ENCODE peak calls at places on chromosomes 12 and 14, in six cellular contexts. P is neuronal stem cell; A is GM23338; D is ascending aorta; B is right atrium auricular region; T is CD8-positive, alpha-beta memory T cell. U is an unnamed sample.

GRCh38 chr12:93379432-93380308 is 1.9 kb downstream of the NUDT4 start:
- DNase-seq in P (no peak), A (no peak), D (no peak), B (peak; percentile 40), T (no peak), U (no peak)

GRCh38 chr14:45610303-45610702 is 357.3 kb upstream of the MIS18BP1 start:
- DNase-seq in P (peak; percentile 17), A (peak; percentile 21), D (no peak), B (no peak), T (no peak), U (no peak)

GRCh38 chr12:2804390-2805145 is 7.9 kb upstream of the ITFG2 start:
- DNase-seq in P (no peak), A (no peak), D (no peak), B (peak; percentile 64), T (no peak), U (no peak)

GRCh38 chr14:22977684-22978486 is 4.5 kb downstream of the AJUBA start:
- DNase-seq in P (peak; percentile 93), A (peak; percentile 96), D (no peak), B (no peak), T (no peak), U (no peak)

GRCh38 chr12:389138-390096 is at the start of gene KDM5A:
- DNase-seq in P (peak; percentile 96), A (peak; percentile 97), D (peak; percentile 28), B (peak; percentile 94), T (peak; percentile 94), U (no peak)

GRCh38 chr14:72710212-72710611 is 183.7 kb downstream of the DPF3 start:
- DNase-seq in P (no peak), A (no peak), D (no peak), B (no peak), T (no peak), U (no peak)

GRCh38 chr14:72776701-72777255 is 117.1 kb downstream of the DPF3 start:
- DNase-seq in P (no peak), A (no peak), D (no peak), B (peak; percentile 28), T (no peak), U (no peak)

GRCh38 chr12:33581613-33582122 is 142.0 kb upstream of the SYT10 start:
- DNase-seq in P (no peak), A (no peak), D (no peak), B (no peak), T (no peak), U (no peak)

GRCh38 chr14:69712217-69712565 is 54.8 kb upstream of the SRSF5 start:
- DNase-seq in P (no peak), A (no peak), D (no peak), B (no peak), T (no peak), U (no peak)

GRCh38 chr14:24849471-24849870 is 200.5 kb downstream of the STXBP6 start:
- DNase-seq in P (no peak), A (no peak), D (no peak), B (no peak), T (no peak), U (no peak)

GRCh38 chr12:105562727-105563072 is 232.2 kb downstream of the C12orf75 start:
- DNase-seq in P (no peak), A (no peak), D (no peak), B (no peak), T (no peak), U (no peak)

GRCh38 chr14:35123388-35123703 is 994 bp downstream of the PRORP start:
- DNase-seq in P (no peak), A (no peak), D (no peak), B (no peak), T (no peak), U (no peak)

GRCh38 chr14:64502476-64503183 is 1.0 kb downstream of the ZBTB25 start:
- DNase-seq in P (no peak), A (peak; percentile 50), D (no peak), B (no peak), T (peak; percentile 52), U (no peak)

GRCh38 chr14:98721061-98721460 is 550.9 kb downstream of the BCL11B start:
- DNase-seq in P (no peak), A (no peak), D (no peak), B (no peak), T (no peak), U (no peak)

GRCh38 chr14:65297744-65298143 is 114.8 kb upstream of the FUT8 start:
- DNase-seq in P (no peak), A (no peak), D (no peak), B (no peak), T (no peak), U (no peak)

GRCh38 chr12:53345486-53346195 is 9.5 kb upstream of the SP7 start:
- DNase-seq in P (no peak), A (peak; percentile 63), D (no peak), B (no peak), T (no peak), U (no peak)

GRCh38 chr14:35712466-35712865 is 96.6 kb downstream of the RALGAPA1 start:
- DNase-seq in P (no peak), A (no peak), D (no peak), B (no peak), T (no peak), U (no peak)

GRCh38 chr14:77457115-77457521 is 283 bp downstream of the VIPAS39 start:
- DNase-seq in P (no peak), A (no peak), D (no peak), B (no peak), T (no peak), U (no peak)

GRCh38 chr12:101455685-101456084 is 19.5 kb upstream of the SPIC start:
- DNase-seq in P (no peak), A (no peak), D (no peak), B (no peak), T (no peak), U (no peak)

GRCh38 chr12:56488041-56488955 is at the start of gene GLS2:
- DNase-seq in P (peak; percentile 58), A (peak; percentile 92), D (no peak), B (peak; percentile 84), T (peak; percentile 82), U (no peak)

GRCh38 chr14:21825147-21825743 is 151.6 kb upstream of the OR4E1 start:
- DNase-seq in P (peak; percentile 17), A (peak; percentile 91), D (no peak), B (no peak), T (peak; percentile 54), U (no peak)

GRCh38 chr14:100692859-100693558 is 33.7 kb upstream of the DLK1 start:
- DNase-seq in P (no peak), A (no peak), D (no peak), B (no peak), T (no peak), U (no peak)

GRCh38 chr14:73255693-73256225 is 18.5 kb downstream of the PAPLN start:
- DNase-seq in P (no peak), A (no peak), D (no peak), B (no peak), T (no peak), U (no peak)

GRCh38 chr14:70955543-70956480 is 48.6 kb downstream of the PCNX1 start:
- DNase-seq in P (no peak), A (peak; percentile 41), D (no peak), B (no peak), T (peak; percentile 73), U (no peak)

DNA sequence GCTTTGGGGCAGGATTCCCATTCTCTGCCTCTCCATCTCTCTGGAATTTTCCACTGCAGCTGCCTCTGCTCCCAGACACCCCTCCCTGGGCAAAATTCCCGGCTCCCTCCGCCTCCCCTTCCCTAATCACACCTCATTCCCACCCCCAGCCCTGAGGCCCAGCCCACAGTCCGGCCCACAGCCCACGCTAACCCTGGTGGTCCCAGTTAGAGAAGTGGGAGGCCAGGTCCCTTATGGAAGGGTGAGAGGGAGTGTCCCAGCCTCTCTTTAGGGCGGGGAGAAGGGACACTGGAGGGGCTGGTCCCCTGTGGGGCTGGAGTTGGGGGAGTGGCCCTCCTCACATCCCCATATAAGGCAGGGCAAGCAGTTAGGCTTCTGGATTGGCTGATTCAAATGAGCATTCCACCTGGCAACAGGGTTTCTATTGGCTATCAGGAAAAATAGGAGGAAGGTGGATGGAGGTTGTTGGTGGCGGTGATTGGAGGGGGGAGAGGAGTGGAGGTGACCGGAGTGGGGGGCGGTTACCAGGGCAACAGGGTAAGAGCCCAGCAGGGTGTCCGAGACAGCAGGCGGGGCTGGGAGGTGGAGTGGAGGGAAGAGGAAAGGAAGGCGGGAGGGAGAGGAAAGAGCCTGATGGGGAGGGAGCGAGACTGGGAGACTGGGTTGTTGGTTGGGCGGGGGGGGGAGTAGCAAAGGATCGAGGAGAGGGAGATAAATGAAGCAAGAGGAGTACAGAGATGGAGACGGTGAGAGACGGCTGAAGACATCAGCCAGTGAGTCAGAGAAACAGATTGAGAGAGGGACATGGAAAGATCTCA is 1.9 kb upstream of the PTMS start:
- DNase-seq in P (peak; percentile 99), A (peak; percentile 99), D (peak; percentile 85), B (peak; percentile 95), T (peak; percentile 72), U (no peak)
- H3K4me1 ChIP-seq in P (peaks cover 37% of the 10 kb centered on the region), A (peaks cover 28% of the 10 kb centered on the region), D (peaks cover 29% of the 10 kb centered on the region), B (no peaks in the 10 kb centered on the region), T (peaks cover 30% of the 10 kb centered on the region), U (peaks cover 29% of the 10 kb centered on the region)

DNA sequence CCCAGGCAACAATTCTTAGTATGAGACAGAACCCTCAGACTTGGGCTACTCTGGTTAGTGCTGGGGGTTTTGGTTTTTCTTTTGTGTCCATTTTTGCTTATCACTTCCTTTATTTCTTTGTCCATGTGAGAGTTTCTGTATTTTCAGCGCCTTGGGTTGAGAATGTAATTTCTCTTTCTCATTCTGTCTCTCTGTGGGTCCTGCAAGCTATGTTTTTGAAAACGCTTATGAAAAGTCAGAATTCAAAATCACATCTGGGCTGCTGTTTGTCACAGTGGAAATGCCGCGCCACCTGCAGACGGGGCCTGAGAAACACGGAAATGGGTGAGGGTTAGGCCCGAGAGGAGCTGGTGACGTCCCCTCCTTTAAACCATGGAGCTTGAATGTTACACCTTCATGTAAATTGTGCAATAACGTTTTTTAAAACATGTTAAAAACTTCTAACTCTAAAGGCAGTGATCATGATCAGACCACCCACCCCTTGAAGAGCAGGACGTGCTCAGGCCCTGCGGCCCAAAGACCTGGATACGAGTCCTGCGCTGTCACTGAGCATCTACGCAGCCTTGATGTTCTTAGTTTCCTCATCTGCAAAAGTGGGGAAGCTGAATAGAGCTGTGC is 26.1 kb downstream of the JDP2 start:
- DNase-seq in P (no peak), A (peak; percentile 42), D (no peak), B (no peak), T (no peak), U (no peak)
- H3K4me1 ChIP-seq in P (peaks cover 38% of the 10 kb centered on the region), A (peaks cover 37% of the 10 kb centered on the region), D (peaks cover 77% of the 10 kb centered on the region), B (no peaks in the 10 kb centered on the region), T (no peaks in the 10 kb centered on the region), U (peaks cover 92% of the 10 kb centered on the region)

DNA sequence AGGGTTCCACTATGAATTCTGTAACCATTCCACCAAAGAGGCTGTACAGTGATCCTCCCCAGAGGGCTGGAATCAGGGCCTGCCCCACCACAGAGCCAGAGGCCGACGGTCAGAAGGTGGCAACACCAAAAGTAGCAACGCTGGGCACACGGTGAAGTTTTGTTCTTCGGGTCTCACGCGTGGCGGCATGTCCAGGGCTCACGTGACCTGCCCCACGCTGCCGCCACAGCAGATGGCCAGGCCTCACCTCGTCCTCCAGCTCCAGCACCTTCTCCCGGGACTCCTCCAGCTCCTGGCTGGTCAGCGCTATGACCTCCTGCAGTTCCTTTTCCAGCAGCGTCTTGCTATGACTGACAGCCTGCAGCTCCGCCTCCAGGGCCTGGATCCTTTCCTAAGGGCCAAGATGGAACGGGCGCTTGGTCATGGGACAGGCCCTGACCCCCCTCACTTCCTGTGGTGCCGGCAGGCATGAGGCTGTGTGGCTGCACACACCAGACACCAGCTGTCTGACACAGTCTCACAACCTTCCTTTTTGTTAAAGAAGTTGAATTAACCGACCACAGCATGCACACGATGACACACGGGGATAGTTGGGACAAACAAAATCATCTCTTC is 22.4 kb upstream of the ANKLE2 start:
- DNase-seq in P (no peak), A (no peak), D (no peak), B (no peak), T (no peak), U (no peak)
- H3K4me1 ChIP-seq in P (no peaks in the 10 kb centered on the region), A (no peaks in the 10 kb centered on the region), D (no peaks in the 10 kb centered on the region), B (no peaks in the 10 kb centered on the region), T (no peaks in the 10 kb centered on the region), U (no peaks in the 10 kb centered on the region)

GRCh38 chr12:124686885-124687694 is 119.7 kb upstream of the NCOR2 start:
- DNase-seq in P (no peak), A (no peak), D (no peak), B (no peak), T (no peak), U (no peak)
- H3K4me1 ChIP-seq in P (peaks cover 28% of the 10 kb centered on the region), A (peaks cover 5% of the 10 kb centered on the region), D (peaks cover 35% of the 10 kb centered on the region), B (no peaks in the 10 kb centered on the region), T (peaks cover 22% of the 10 kb centered on the region), U (peaks cover 61% of the 10 kb centered on the region)

U was measured in esophagus squamous epithelium.